ENCODE peak calls at places on chromosomes 3 and 15, in five cellular contexts. V is neuronal stem cell, K is tibial nerve, C is tibial artery, H is mesenchymal stem cell. G is an unnamed sample. For H3K4me1, the result is how much of the 10 kb centered on the place peaks cover.

GRCh38 chr15:67023517-67024321 is 41.7 kb upstream of the SMAD3 start:
- DNase-seq in K (no peak), H (no peak), V (no peak), C (no peak), G (no peak)

GRCh38 chr15:71085809-71086208 is 29.5 kb upstream of the THSD4 start:
- DNase-seq in K (no peak), V (no peak), H (no peak), C (no peak), G (peak)

GRCh38 chr15:77097317-77097721 is 26.4 kb upstream of the TSPAN3 start:
- DNase-seq in V (no peak), H (no peak), C (no peak), K (no peak), G (no peak)

GRCh38 chr3:141659821-141660597 is 78.1 kb upstream of the RNF7 start:
- DNase-seq in K (peak), H (peak), V (peak), C (peak), G (peak)

GRCh38 chr3:11651900-11652299 is 8.2 kb upstream of the VGLL4 start:
- DNase-seq in C (no peak), V (no peak), H (peak), K (no peak), G (no peak)

GRCh38 chr3:136545664-136546266 is 206.4 kb downstream of the STAG1 start:
- DNase-seq in C (no peak), H (peak), V (no peak), K (no peak), G (no peak)

GRCh38 chr3:41141431-41142164 is 57.7 kb upstream of the CTNNB1 start:
- DNase-seq in C (no peak), H (no peak), V (no peak), K (no peak), G (no peak)

GRCh38 chr3:2861120-2861519 is 249.1 kb downstream of the IL5RA start:
- DNase-seq in C (no peak), V (no peak), H (no peak), K (no peak), G (no peak)

GRCh38 chr15:100726070-100726420 is 123.7 kb downstream of the ASB7 start:
- DNase-seq in K (peak), C (no peak), V (no peak), H (no peak), G (no peak)

GRCh38 chr3:147507638-147508286 is 98.6 kb downstream of the ZIC1 start:
- DNase-seq in H (peak), K (peak), V (no peak), C (peak), G (no peak)

GRCh38 chr3:63943678-63944077 is 31.5 kb upstream of the SCAANT1 start:
- DNase-seq in V (no peak), H (no peak), K (no peak), C (no peak), G (no peak)

GRCh38 chr3:168248383-168249047 is 152.8 kb upstream of the GOLIM4 start:
- DNase-seq in K (no peak), H (peak), C (no peak), V (peak), G (peak)

GRCh38 chr3:184317201-184317600 is 2.8 kb downstream of the EIF4G1 start:
- DNase-seq in K (no peak), V (no peak), H (no peak), C (no peak), G (no peak)

GRCh38 chr3:184316792-184317191 is 2.4 kb downstream of the EIF4G1 start:
- DNase-seq in K (no peak), V (no peak), H (no peak), C (no peak), G (no peak)

GRCh38 chr3:184322731-184323487 is 8.5 kb downstream of the EIF4G1 start:
- DNase-seq in C (peak), H (no peak), V (no peak), K (peak), G (no peak)

GRCh38 chr3:184321666-184322065 is 7.3 kb downstream of the EIF4G1 start:
- DNase-seq in V (no peak), K (no peak), H (no peak), C (no peak), G (no peak)

GRCh38 chr3:184320099-184320445 is 5.7 kb downstream of the EIF4G1 start:
- DNase-seq in C (peak), K (peak), V (no peak), H (peak), G (peak)
- H3K4me3 ChIP-seq in C (peak), K (no peak), V (no peak), H (no peak), G (no peak)

GRCh38 chr3:146159037-146159436 is 1.9 kb downstream of the PLOD2 start:
- DNase-seq in V (no peak), H (peak), K (no peak), C (no peak), G (no peak)
- H3K4me1 ChIP-seq in V (under half), H (under half), K (under half), C (under half), G (under half)

GRCh38 chr3:159882784-159883779 is 105.6 kb upstream of the IL12A start:
- DNase-seq in K (no peak), V (no peak), H (peak), C (no peak), G (no peak)
- H3K4me3 ChIP-seq in K (no peak), V (no peak), H (no peak), C (no peak), G (no peak)

GRCh38 chr3:44984335-44984734 is 8.3 kb downstream of the EXOSC7 start:
- DNase-seq in V (no peak), C (no peak), K (no peak), H (no peak), G (no peak)

GRCh38 chr3:44981220-44981619 is 5.2 kb downstream of the EXOSC7 start:
- DNase-seq in C (no peak), K (no peak), V (no peak), H (no peak), G (no peak)

GRCh38 chr3:44982817-44983216 is 6.8 kb downstream of the EXOSC7 start:
- DNase-seq in K (no peak), C (no peak), H (no peak), V (no peak), G (no peak)

GRCh38 chr3:44981751-44982150 is 5.7 kb downstream of the EXOSC7 start:
- DNase-seq in C (no peak), H (no peak), V (no peak), K (no peak), G (no peak)

DNA sequence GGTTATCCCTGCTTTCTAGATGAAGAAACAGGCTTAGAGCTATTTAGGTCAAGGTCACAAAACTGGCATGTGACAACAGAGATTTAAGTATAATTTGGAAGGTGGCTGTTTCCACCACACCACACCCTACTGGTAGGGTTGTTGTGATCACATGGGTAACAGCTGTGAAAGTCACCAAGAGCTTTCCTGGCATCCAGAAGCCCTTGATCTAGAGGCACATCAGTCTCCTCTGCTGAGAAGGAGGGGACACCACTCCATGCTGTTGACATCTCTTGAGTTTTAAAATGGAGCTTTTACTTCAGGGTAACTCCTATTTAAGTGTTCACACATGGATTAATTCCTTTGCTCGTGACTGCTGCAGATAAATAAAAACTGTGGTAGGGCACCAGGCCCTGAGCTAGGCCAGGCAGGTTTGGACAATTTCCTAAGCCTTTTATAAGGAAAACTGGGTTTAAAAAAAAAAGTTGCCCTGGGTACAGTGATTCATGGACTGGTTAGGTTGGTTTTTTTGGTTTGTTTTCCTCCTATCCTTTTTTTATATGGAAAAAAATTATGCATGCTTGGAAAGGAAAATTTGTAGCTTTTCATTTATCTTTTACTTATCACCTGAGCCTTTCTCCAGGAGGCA is 7.5 kb downstream of the EXOSC7 start:
- DNase-seq in K (no peak), V (no peak), H (no peak), C (no peak), G (no peak)
- H3K4me1 ChIP-seq in K (under half), V (under half), H (under half), C (under half), G (under half)

DNA sequence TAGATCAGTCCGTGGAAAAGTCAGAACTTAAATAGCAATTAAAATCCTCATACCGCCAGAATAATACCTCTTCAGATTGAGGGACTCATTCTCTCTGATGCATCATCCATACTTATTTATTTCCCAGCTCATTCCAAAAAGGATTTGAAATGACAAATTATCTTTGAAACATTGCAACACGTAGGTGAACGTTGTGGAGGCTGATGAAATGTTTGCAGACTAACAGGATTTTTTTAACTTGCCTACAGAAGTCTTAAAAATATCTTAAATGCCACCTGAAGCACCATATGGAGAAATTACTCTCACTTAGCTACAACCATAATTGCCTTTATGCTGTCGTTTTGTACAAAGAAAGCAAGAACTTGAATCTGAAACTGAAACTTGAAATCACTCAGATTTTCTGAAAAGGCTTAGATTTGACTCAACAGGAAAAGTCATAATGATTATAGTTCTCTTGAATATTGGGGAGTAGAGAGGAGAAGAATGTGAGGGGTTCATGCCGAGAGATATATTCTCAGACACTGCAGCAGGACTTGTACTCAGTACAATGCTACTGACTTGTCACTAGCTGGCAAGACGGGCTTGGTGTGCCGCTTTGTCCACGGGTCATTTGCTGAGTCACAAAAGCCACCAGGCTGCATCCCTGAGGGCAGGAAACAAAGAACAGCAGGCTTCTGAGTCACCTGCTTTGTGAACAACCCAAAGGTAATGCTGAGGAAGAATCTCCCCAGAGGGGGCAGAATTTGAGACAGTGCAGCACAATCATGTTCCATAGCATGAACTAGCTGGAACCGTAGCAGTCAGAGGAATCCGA is 7.1 kb upstream of the FMN1 start:
- DNase-seq in V (peak), K (no peak), C (no peak), H (peak), G (no peak)
- H3K4me3 ChIP-seq in V (no peak), K (no peak), C (peak), H (no peak), G (no peak)

GRCh38 chr15:63016234-63016633 is 26.3 kb upstream of the TPM1 start:
- DNase-seq in V (no peak), K (no peak), C (no peak), H (peak), G (no peak)
- H3K4me1 ChIP-seq in V (under half), K (under half), C (under half), H (under half), G (under half)

G was measured in HAP-1.